ENCODE peak calls at places on chromosome 6, in nine cellular contexts. One of them, this sample, is unnamed. For H3K4me1, the result is how much of the 10 kb centered on the place peaks cover.

GRCh38 chr6:140576004-140576555 is 1201.6 kb upstream of the CITED2 start:
- DNase-seq in NT2/D1: no peak
- DNase-seq in BE2C: no peak
- DNase-seq in uterus: no peak
- DNase-seq in A549: no peak
- DNase-seq in mesendoderm: no peak
- DNase-seq in PC-3: no peak
- DNase-seq in MM.1S: no peak
- DNase-seq in esophagus squamous epithelium: no peak
- DNase-seq in this sample: no peak

GRCh38 chr6:142361765-142362540 is 60.1 kb downstream of the ADGRG6 start:
- DNase-seq in A549: peak
- DNase-seq in MM.1S: no peak
- DNase-seq in NT2/D1: no peak
- DNase-seq in esophagus squamous epithelium: no peak
- DNase-seq in PC-3: no peak
- DNase-seq in BE2C: no peak
- DNase-seq in mesendoderm: no peak
- DNase-seq in uterus: no peak
- DNase-seq in this sample: no peak

GRCh38 chr6:88910922-88911778 is 52.3 kb downstream of the RNGTT start:
- DNase-seq in mesendoderm: no peak
- DNase-seq in NT2/D1: no peak
- DNase-seq in A549: no peak
- DNase-seq in PC-3: no peak
- DNase-seq in BE2C: no peak
- DNase-seq in esophagus squamous epithelium: no peak
- DNase-seq in MM.1S: no peak
- DNase-seq in uterus: no peak
- DNase-seq in this sample: no peak

GRCh38 chr6:76240092-76240491 is 167.6 kb upstream of the IMPG1 start:
- DNase-seq in PC-3: no peak
- DNase-seq in mesendoderm: no peak
- DNase-seq in MM.1S: no peak
- DNase-seq in NT2/D1: no peak
- DNase-seq in uterus: no peak
- DNase-seq in esophagus squamous epithelium: no peak
- DNase-seq in BE2C: no peak
- DNase-seq in A549: no peak
- DNase-seq in this sample: no peak

GRCh38 chr6:131995924-131996323 is 44.8 kb upstream of the CCN2 start:
- DNase-seq in mesendoderm: no peak
- DNase-seq in A549: peak
- DNase-seq in uterus: no peak
- DNase-seq in PC-3: peak
- DNase-seq in esophagus squamous epithelium: no peak
- DNase-seq in MM.1S: no peak
- DNase-seq in BE2C: no peak
- DNase-seq in NT2/D1: no peak
- DNase-seq in this sample: no peak

GRCh38 chr6:21594427-21595264 is 1.1 kb downstream of the SOX4 start:
- DNase-seq in PC-3: peak
- DNase-seq in MM.1S: peak
- DNase-seq in A549: peak
- DNase-seq in NT2/D1: no peak
- DNase-seq in BE2C: peak
- DNase-seq in mesendoderm: peak
- DNase-seq in esophagus squamous epithelium: no peak
- DNase-seq in uterus: peak
- DNase-seq in this sample: peak

GRCh38 chr6:121823437-121823851 is 388.0 kb downstream of the GJA1 start:
- DNase-seq in esophagus squamous epithelium: no peak
- DNase-seq in PC-3: no peak
- DNase-seq in BE2C: no peak
- DNase-seq in MM.1S: no peak
- DNase-seq in NT2/D1: peak
- DNase-seq in mesendoderm: peak
- DNase-seq in uterus: no peak
- DNase-seq in A549: peak
- DNase-seq in this sample: no peak

GRCh38 chr6:41163419-41163717 is 452 bp upstream of the TREM2 start:
- DNase-seq in BE2C: no peak
- DNase-seq in A549: no peak
- DNase-seq in mesendoderm: no peak
- DNase-seq in MM.1S: no peak
- DNase-seq in PC-3: no peak
- DNase-seq in esophagus squamous epithelium: no peak
- DNase-seq in NT2/D1: no peak
- DNase-seq in uterus: no peak
- DNase-seq in this sample: no peak

GRCh38 chr6:44411141-44411540 is 23.6 kb downstream of the CDC5L start:
- DNase-seq in BE2C: no peak
- DNase-seq in mesendoderm: no peak
- DNase-seq in esophagus squamous epithelium: no peak
- DNase-seq in NT2/D1: no peak
- DNase-seq in MM.1S: no peak
- DNase-seq in uterus: no peak
- DNase-seq in PC-3: no peak
- DNase-seq in A549: no peak
- DNase-seq in this sample: no peak

GRCh38 chr6:127404133-127404532 is 55.1 kb downstream of the KIAA0408 start:
- DNase-seq in BE2C: no peak
- DNase-seq in esophagus squamous epithelium: no peak
- DNase-seq in mesendoderm: no peak
- DNase-seq in PC-3: no peak
- DNase-seq in MM.1S: peak
- DNase-seq in NT2/D1: no peak
- DNase-seq in A549: no peak
- DNase-seq in uterus: no peak
- DNase-seq in this sample: no peak

GRCh38 chr6:111011360-111012142 is 29.7 kb downstream of the RPF2 start:
- DNase-seq in PC-3: peak
- DNase-seq in NT2/D1: no peak
- DNase-seq in BE2C: no peak
- DNase-seq in MM.1S: peak
- DNase-seq in esophagus squamous epithelium: no peak
- DNase-seq in uterus: no peak
- DNase-seq in A549: peak
- DNase-seq in mesendoderm: peak
- DNase-seq in this sample: no peak

GRCh38 chr6:161233986-161234620 is 39.8 kb downstream of the AGPAT4 start:
- DNase-seq in NT2/D1: no peak
- DNase-seq in BE2C: peak
- DNase-seq in esophagus squamous epithelium: no peak
- DNase-seq in MM.1S: no peak
- DNase-seq in PC-3: peak
- DNase-seq in uterus: peak
- DNase-seq in A549: peak
- DNase-seq in mesendoderm: peak
- DNase-seq in this sample: peak

GRCh38 chr6:99019341-99019740 is 71.6 kb upstream of the FBXL4 start:
- DNase-seq in MM.1S: no peak
- DNase-seq in esophagus squamous epithelium: no peak
- DNase-seq in NT2/D1: no peak
- DNase-seq in mesendoderm: no peak
- DNase-seq in BE2C: no peak
- DNase-seq in A549: no peak
- DNase-seq in PC-3: peak
- DNase-seq in uterus: no peak
- DNase-seq in this sample: no peak

GRCh38 chr6:1390071-1390804 is 862 bp downstream of the FOXF2 start:
- DNase-seq in uterus: no peak
- DNase-seq in mesendoderm: peak
- DNase-seq in esophagus squamous epithelium: no peak
- DNase-seq in BE2C: no peak
- DNase-seq in MM.1S: no peak
- DNase-seq in A549: peak
- DNase-seq in PC-3: no peak
- DNase-seq in NT2/D1: no peak
- DNase-seq in this sample: no peak
- H3K4me3 ChIP-seq in uterus: peak
- H3K4me3 ChIP-seq in mesendoderm: no peak
- H3K4me3 ChIP-seq in esophagus squamous epithelium: peak
- H3K4me3 ChIP-seq in BE2C: no peak
- H3K4me3 ChIP-seq in MM.1S: no peak
- H3K4me3 ChIP-seq in A549: peak
- H3K4me3 ChIP-seq in PC-3: no peak
- H3K4me3 ChIP-seq in NT2/D1: peak
- H3K4me3 ChIP-seq in this sample: peak

DNA sequence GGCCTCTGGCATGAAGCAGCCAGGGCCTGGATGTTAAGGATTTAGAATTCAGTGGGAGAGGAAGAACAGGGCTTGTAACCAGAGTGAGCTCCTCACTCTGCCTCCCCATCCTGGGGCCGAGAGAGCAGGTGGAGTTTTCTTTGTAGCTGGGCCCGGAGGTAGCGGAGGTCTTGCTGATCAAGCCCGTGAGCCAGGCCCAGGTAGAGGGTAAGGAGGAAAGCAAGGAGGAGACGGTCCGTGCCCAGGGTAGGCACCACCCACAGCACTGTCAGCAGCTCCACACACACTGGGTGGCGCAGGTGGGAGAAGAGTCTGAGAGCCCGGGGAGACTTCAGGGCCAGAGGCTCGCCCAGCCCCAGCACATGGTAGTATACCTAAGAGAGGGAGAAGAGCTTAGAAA is 2.1 kb upstream of the PPP1R18 start:
- DNase-seq in BE2C: no peak
- DNase-seq in mesendoderm: no peak
- DNase-seq in MM.1S: no peak
- DNase-seq in uterus: no peak
- DNase-seq in A549: no peak
- DNase-seq in NT2/D1: no peak
- DNase-seq in PC-3: no peak
- DNase-seq in esophagus squamous epithelium: no peak
- DNase-seq in this sample: peak
- H3K4me1 ChIP-seq in BE2C: under half
- H3K4me1 ChIP-seq in mesendoderm: under half
- H3K4me1 ChIP-seq in MM.1S: under half
- H3K4me1 ChIP-seq in uterus: under half
- H3K4me1 ChIP-seq in A549: under half
- H3K4me1 ChIP-seq in NT2/D1: under half
- H3K4me1 ChIP-seq in PC-3: half or more
- H3K4me1 ChIP-seq in esophagus squamous epithelium: half or more
- H3K4me1 ChIP-seq in this sample: under half

DNA sequence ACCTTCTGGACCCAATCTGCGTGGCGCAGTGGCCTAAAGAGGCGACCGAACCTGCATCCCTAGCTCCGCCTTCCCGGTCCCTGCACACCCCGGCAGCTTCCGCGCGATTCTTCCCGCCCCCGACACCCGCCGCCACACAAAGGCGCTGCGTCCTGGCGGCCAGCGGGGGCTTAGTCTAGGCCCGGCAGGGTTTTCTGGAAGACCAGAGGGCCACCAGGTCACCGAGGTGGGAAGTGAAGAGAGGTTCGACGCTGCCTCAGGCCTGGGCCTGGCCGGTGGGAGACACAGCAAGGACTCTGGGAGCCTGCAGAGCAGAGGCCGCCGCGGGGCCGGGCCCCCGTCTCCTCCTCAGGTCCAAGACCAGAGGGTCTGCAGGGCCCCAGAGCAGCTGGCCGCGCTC is 154.9 kb downstream of the OR2B2 start:
- DNase-seq in esophagus squamous epithelium: no peak
- DNase-seq in mesendoderm: peak
- DNase-seq in BE2C: no peak
- DNase-seq in NT2/D1: no peak
- DNase-seq in MM.1S: peak
- DNase-seq in PC-3: no peak
- DNase-seq in A549: no peak
- DNase-seq in uterus: peak
- DNase-seq in this sample: no peak
- H3K4me3 ChIP-seq in esophagus squamous epithelium: peak
- H3K4me3 ChIP-seq in mesendoderm: peak
- H3K4me3 ChIP-seq in BE2C: no peak
- H3K4me3 ChIP-seq in NT2/D1: no peak
- H3K4me3 ChIP-seq in MM.1S: peak
- H3K4me3 ChIP-seq in PC-3: no peak
- H3K4me3 ChIP-seq in A549: no peak
- H3K4me3 ChIP-seq in uterus: peak
- H3K4me3 ChIP-seq in this sample: no peak

GRCh38 chr6:90095145-90095544 is 200.9 kb downstream of the GJA10 start:
- DNase-seq in PC-3: no peak
- DNase-seq in esophagus squamous epithelium: no peak
- DNase-seq in uterus: no peak
- DNase-seq in NT2/D1: no peak
- DNase-seq in A549: no peak
- DNase-seq in BE2C: no peak
- DNase-seq in mesendoderm: no peak
- DNase-seq in MM.1S: no peak
- DNase-seq in this sample: no peak
- H3K4me1 ChIP-seq in PC-3: under half
- H3K4me1 ChIP-seq in esophagus squamous epithelium: under half
- H3K4me1 ChIP-seq in uterus: under half
- H3K4me1 ChIP-seq in NT2/D1: under half
- H3K4me1 ChIP-seq in A549: under half
- H3K4me1 ChIP-seq in BE2C: under half
- H3K4me1 ChIP-seq in mesendoderm: under half
- H3K4me1 ChIP-seq in MM.1S: under half
- H3K4me1 ChIP-seq in this sample: under half

GRCh38 chr6:25931411-25931709 is 869 bp upstream of the SLC17A2 start:
- DNase-seq in uterus: no peak
- DNase-seq in mesendoderm: no peak
- DNase-seq in MM.1S: no peak
- DNase-seq in esophagus squamous epithelium: no peak
- DNase-seq in NT2/D1: no peak
- DNase-seq in BE2C: no peak
- DNase-seq in PC-3: no peak
- DNase-seq in A549: no peak
- DNase-seq in this sample: no peak
- H3K4me3 ChIP-seq in uterus: no peak
- H3K4me3 ChIP-seq in mesendoderm: no peak
- H3K4me3 ChIP-seq in MM.1S: no peak
- H3K4me3 ChIP-seq in esophagus squamous epithelium: no peak
- H3K4me3 ChIP-seq in NT2/D1: no peak
- H3K4me3 ChIP-seq in BE2C: no peak
- H3K4me3 ChIP-seq in PC-3: no peak
- H3K4me3 ChIP-seq in A549: no peak
- H3K4me3 ChIP-seq in this sample: no peak

DNA sequence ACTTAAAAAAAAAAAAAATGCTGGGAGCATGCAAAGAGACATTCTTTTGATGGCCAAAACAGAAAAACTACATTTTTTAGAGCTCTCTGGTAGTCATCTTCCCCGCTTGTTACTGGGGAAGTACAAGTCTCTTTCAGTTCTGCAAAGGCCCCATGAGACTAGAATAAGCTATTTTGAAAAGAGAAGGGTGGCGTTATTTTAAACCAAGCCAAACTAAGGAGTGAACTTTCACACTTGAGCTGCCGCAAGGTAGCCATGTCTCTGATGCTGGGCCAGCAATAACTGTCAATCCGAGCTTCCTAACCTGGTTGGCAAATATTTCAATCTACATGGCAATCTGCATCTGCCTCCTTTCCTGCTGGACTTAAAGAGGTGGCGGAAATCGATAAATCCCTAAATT is 96.7 kb downstream of the L3MBTL3 start:
- DNase-seq in PC-3: no peak
- DNase-seq in esophagus squamous epithelium: no peak
- DNase-seq in BE2C: no peak
- DNase-seq in NT2/D1: no peak
- DNase-seq in mesendoderm: no peak
- DNase-seq in uterus: no peak
- DNase-seq in A549: no peak
- DNase-seq in MM.1S: no peak
- DNase-seq in this sample: no peak
- H3K4me1 ChIP-seq in PC-3: under half
- H3K4me1 ChIP-seq in esophagus squamous epithelium: under half
- H3K4me1 ChIP-seq in BE2C: under half
- H3K4me1 ChIP-seq in NT2/D1: under half
- H3K4me1 ChIP-seq in mesendoderm: under half
- H3K4me1 ChIP-seq in uterus: under half
- H3K4me1 ChIP-seq in A549: under half
- H3K4me1 ChIP-seq in MM.1S: under half
- H3K4me1 ChIP-seq in this sample: under half